ENCODE peak calls at places on chromosomes 6 and 20, in ten cellular contexts. L is astrocyte, S is fibroblast of lung, T is MM.1S, E is GM12878, P is mammary epithelial cell, Q is GM23338, Z is IMR-90, Y is PC-9, U is K562. O is an unnamed sample.

GRCh38 chr6:38493929-38494547 is 145.7 kb downstream of the BTBD9 start:
- DNase-seq in L (peak; percentile 32), S (peak; percentile 83), T (peak; percentile 66), E (peak; percentile 52), P (peak; percentile 42), Q (peak; percentile 81), Z (peak; percentile 81), Y (peak; percentile 56), U (peak; percentile 60), O (peak; percentile 76)

GRCh38 chr6:43716099-43716498 is 28.5 kb upstream of the MRPS18A start:
- DNase-seq in L (no peak), S (peak; percentile 58), T (no peak), E (no peak), P (no peak), Q (no peak), Z (no peak), Y (no peak), U (no peak), O (no peak)

GRCh38 chr6:132731086-132731485 is 17.2 kb upstream of the VNN1 start:
- DNase-seq in L (peak; percentile 10), S (peak; percentile 44), T (no peak), E (no peak), P (no peak), Q (no peak), Z (peak; percentile 55), Y (peak; percentile 42), U (no peak), O (no peak)

GRCh38 chr6:752438-752837 is 59.5 kb upstream of the EXOC2 start:
- DNase-seq in L (no peak), S (peak; percentile 5), T (no peak), E (no peak), P (no peak), Q (no peak), Z (no peak), Y (no peak), U (no peak), O (no peak)

GRCh38 chr20:47263502-47264084 is 92.9 kb downstream of the ZMYND8 start:
- DNase-seq in L (peak; percentile 10), S (no peak), T (peak; percentile 24), E (peak; percentile 45), P (no peak), Q (no peak), Z (no peak), Y (no peak), U (no peak), O (no peak)

GRCh38 chr6:45625191-45625664 is 247.5 kb upstream of the SUPT3H start:
- DNase-seq in L (peak; percentile 92), S (peak; percentile 82), T (no peak), E (no peak), P (peak; percentile 59), Q (no peak), Z (peak; percentile 85), Y (no peak), U (no peak), O (no peak)

GRCh38 chr6:165819394-165819793 is 156.4 kb upstream of the PDE10A start:
- DNase-seq in L (no peak), S (no peak), T (no peak), E (no peak), P (no peak), Q (peak; percentile 41), Z (no peak), Y (no peak), U (no peak), O (no peak)

GRCh38 chr6:28587011-28587745 is 61.5 kb downstream of the GPX5 start:
- DNase-seq in L (peak; percentile 61), S (peak; percentile 45), T (peak; percentile 46), E (no peak), P (peak; percentile 83), Q (peak; percentile 91), Z (no peak), Y (peak; percentile 58), U (no peak), O (no peak)

GRCh38 chr6:50925548-50925947 is 106.9 kb downstream of the TFAP2B start:
- DNase-seq in L (no peak), S (no peak), T (no peak), E (no peak), P (no peak), Q (peak; percentile 11), Z (no peak), Y (no peak), U (no peak), O (no peak)

GRCh38 chr6:120608826-120609225 is 725.5 kb downstream of the TBC1D32 start:
- DNase-seq in L (peak; percentile 42), S (peak; percentile 18), T (no peak), E (no peak), P (peak; percentile 13), Q (no peak), Z (no peak), Y (peak; percentile 62), U (no peak), O (no peak)

GRCh38 chr6:167836722-167837121 is 10.0 kb downstream of the AFDN start:
- DNase-seq in L (no peak), S (peak; percentile 23), T (no peak), E (no peak), P (no peak), Q (no peak), Z (no peak), Y (no peak), U (no peak), O (no peak)

GRCh38 chr6:5142131-5142530 is 57.0 kb downstream of the PPP1R3G start:
- DNase-seq in L (no peak), S (no peak), T (no peak), E (no peak), P (no peak), Q (no peak), Z (no peak), Y (no peak), U (no peak), O (no peak)

GRCh38 chr6:38350882-38351281 is 288.8 kb downstream of the BTBD9 start:
- DNase-seq in L (peak; percentile 94), S (peak; percentile 30), T (no peak), E (no peak), P (no peak), Q (peak; percentile 22), Z (peak; percentile 74), Y (no peak), U (no peak), O (no peak)

GRCh38 chr20:32067234-32067821 is 15.3 kb downstream of the HCK start:
- DNase-seq in L (peak; percentile 90), S (peak; percentile 44), T (no peak), E (no peak), P (peak; percentile 14), Q (no peak), Z (peak; percentile 89), Y (peak; percentile 75), U (no peak), O (no peak)
- H3K27me3 ChIP-seq in L (peaks cover 6% of the 10 kb centered on the region), S (no peaks in the 10 kb centered on the region), T (peaks cover 44% of the 10 kb centered on the region), E (no peaks in the 10 kb centered on the region), P (no peaks in the 10 kb centered on the region), Q (no peaks in the 10 kb centered on the region), Z (peaks cover 17% of the 10 kb centered on the region), Y (peaks cover 29% of the 10 kb centered on the region), U (peaks cover 45% of the 10 kb centered on the region), O (peaks cover 17% of the 10 kb centered on the region)

GRCh38 chr20:61173966-61174725 is 77.9 kb upstream of the CDH4 start:
- DNase-seq in L (peak; percentile 61), S (no peak), T (no peak), E (no peak), P (peak; percentile 65), Q (no peak), Z (peak; percentile 17), Y (no peak), U (no peak), O (no peak)

GRCh38 chr20:61176874-61177273 is 75.2 kb upstream of the CDH4 start:
- DNase-seq in L (no peak), S (no peak), T (no peak), E (no peak), P (no peak), Q (no peak), Z (no peak), Y (no peak), U (no peak), O (no peak)

GRCh38 chr20:61173267-61173666 is 78.8 kb upstream of the CDH4 start:
- DNase-seq in L (no peak), S (no peak), T (no peak), E (no peak), P (no peak), Q (no peak), Z (no peak), Y (no peak), U (no peak), O (no peak)

GRCh38 chr20:61184194-61184593 is 67.9 kb upstream of the CDH4 start:
- DNase-seq in L (peak; percentile 34), S (no peak), T (no peak), E (no peak), P (no peak), Q (no peak), Z (no peak), Y (no peak), U (no peak), O (no peak)

DNA sequence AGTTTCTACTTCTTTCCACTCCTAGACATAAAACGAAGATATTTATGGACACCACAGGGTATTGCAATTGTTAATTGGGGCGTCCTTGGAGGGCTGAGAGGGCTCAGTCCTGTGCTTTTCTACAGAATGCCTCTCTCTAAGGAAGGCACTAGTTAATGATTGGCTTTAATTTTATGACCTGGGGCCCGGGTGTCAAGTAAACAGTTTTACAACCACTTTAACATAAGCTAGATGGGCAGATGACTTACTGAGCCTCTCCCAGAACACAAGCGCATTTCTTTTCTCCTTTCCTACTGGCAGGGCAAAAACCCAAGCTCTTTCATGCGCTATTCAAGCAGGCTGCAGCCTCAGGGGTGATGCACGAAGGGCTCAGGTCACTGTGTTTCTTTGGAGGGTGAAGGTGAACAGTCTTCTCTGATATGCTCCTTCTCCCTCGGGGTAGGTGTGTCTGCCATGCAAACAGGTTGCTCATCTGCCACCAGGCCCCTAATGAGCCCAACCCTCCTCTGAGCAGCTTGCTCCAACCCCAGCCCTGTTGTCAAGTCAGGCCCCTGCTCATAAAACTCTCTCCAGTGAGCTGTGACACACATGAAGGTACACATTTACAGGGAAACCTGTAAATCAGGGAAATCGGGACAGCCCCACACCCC is 73.5 kb upstream of the CDH4 start:
- DNase-seq in L (no peak), S (no peak), T (no peak), E (no peak), P (no peak), Q (no peak), Z (no peak), Y (no peak), U (no peak), O (no peak)
- H3K4me2 ChIP-seq in L (no peak overlapping the region), S (no peak overlapping the region), T (no peak overlapping the region), E (no peak overlapping the region), P (no peak overlapping the region), Q (no peak overlapping the region), Z (no peak overlapping the region), Y (no peak overlapping the region), U (no peak overlapping the region), O (no peak overlapping the region)

DNA sequence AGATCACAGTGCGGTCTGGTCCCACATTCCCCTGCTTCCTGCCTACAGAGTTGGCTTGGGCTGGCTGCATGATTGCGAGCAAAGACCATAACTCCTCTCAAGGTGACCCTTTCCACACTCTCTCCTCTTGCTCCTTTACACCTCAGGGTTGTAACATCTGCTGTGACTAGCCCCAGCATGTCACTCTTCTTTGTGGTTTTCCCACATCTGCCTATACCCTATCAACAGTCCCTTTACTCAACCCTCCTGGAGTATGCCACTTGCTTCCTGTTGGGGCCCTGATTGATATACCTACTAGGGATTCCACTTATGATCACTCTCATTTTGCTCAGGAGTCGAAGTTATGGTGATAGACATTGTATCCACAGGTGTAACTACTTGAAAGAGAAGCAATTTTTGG is 58.9 kb upstream of the SGK1 start:
- DNase-seq in L (no peak), S (no peak), T (no peak), E (no peak), P (no peak), Q (no peak), Z (no peak), Y (peak; percentile 27), U (no peak), O (peak; percentile 64)
- H3K4me1 ChIP-seq in L (peaks cover 10% of the 10 kb centered on the region), S (peaks cover 3% of the 10 kb centered on the region), T (peaks cover 24% of the 10 kb centered on the region), E (peaks cover 32% of the 10 kb centered on the region), P (peaks cover 49% of the 10 kb centered on the region), Q (peaks cover 10% of the 10 kb centered on the region), Z (peaks cover 7% of the 10 kb centered on the region), Y (peaks cover 42% of the 10 kb centered on the region), U (no peaks in the 10 kb centered on the region), O (peaks cover 21% of the 10 kb centered on the region)

GRCh38 chr20:60389441-60389840 is 431.2 kb downstream of the CDH26 start:
- DNase-seq in L (no peak), S (no peak), T (no peak), E (no peak), P (no peak), Q (no peak), Z (no peak), Y (no peak), U (no peak), O (no peak)
- H3K27me3 ChIP-seq in L (no peaks in the 10 kb centered on the region), S (no peaks in the 10 kb centered on the region), T (no peaks in the 10 kb centered on the region), E (no peaks in the 10 kb centered on the region), P (peaks cover 8% of the 10 kb centered on the region), Q (no peaks in the 10 kb centered on the region), Z (no peaks in the 10 kb centered on the region), Y (peaks cover 65% of the 10 kb centered on the region), U (no peaks in the 10 kb centered on the region), O (no peaks in the 10 kb centered on the region)